ENCODE peak calls at places on chromosomes 5 and 9, in five cellular contexts. U, R, B, V and C are unnamed samples.

GRCh38 chr9:3401556-3401955 is 124.2 kb downstream of the RFX3 start:
- DNase-seq in U (peak; percentile 68), B (no peak), R (no peak), V (no peak), C (no peak)

GRCh38 chr5:39423331-39423751 is 1.4 kb downstream of the DAB2 start:
- DNase-seq in B (no peak), U (peak; percentile 56), V (no peak), R (peak; percentile 12), C (peak; percentile 75)

GRCh38 chr5:72543365-72543764 is 36.2 kb upstream of the ZNF366 start:
- DNase-seq in R (no peak), V (no peak), U (peak; percentile 91), B (no peak), C (no peak)

GRCh38 chr9:119273325-119273904 is 95.8 kb downstream of the BRINP1 start:
- DNase-seq in R (no peak), B (no peak), U (peak; percentile 37), V (no peak), C (no peak)

GRCh38 chr5:10333154-10334006 is 20.1 kb upstream of the MARCHF6 start:
- DNase-seq in B (peak; percentile 74), U (peak; percentile 46), R (no peak), V (peak; percentile 59), C (no peak)

GRCh38 chr9:121312169-121312568 is 44.2 kb downstream of the GSN start:
- DNase-seq in B (no peak), U (no peak), R (no peak), V (no peak), C (no peak)

GRCh38 chr9:18396102-18396728 is 77.7 kb upstream of the ADAMTSL1 start:
- DNase-seq in V (peak; percentile 19), U (peak; percentile 17), R (no peak), B (no peak), C (no peak)

GRCh38 chr5:139700711-139701693 is 52.9 kb downstream of the CXXC5 start:
- DNase-seq in U (no peak), R (no peak), V (no peak), B (no peak), C (peak; percentile 93)

GRCh38 chr9:83622433-83622813 is 520 bp upstream of the IDNK start:
- DNase-seq in V (no peak), R (no peak), B (no peak), U (no peak), C (no peak)

GRCh38 chr9:84781431-84781830 is 111.9 kb downstream of the NTRK2 start:
- DNase-seq in U (peak; percentile 16), B (no peak), V (peak; percentile 24), R (no peak), C (peak; percentile 3)

GRCh38 chr9:125700791-125701190 is 6.2 kb downstream of the MAPKAP1 start:
- DNase-seq in U (peak; percentile 70), V (no peak), B (no peak), R (no peak), C (no peak)

GRCh38 chr9:128683340-128684064 is 5.5 kb upstream of the SET start:
- DNase-seq in B (no peak), V (peak; percentile 44), U (peak; percentile 49), R (peak; percentile 32), C (peak; percentile 87)

GRCh38 chr9:101311759-101312420 is 72.9 kb downstream of the BAAT start:
- DNase-seq in R (peak; percentile 47), U (peak; percentile 68), B (no peak), V (peak; percentile 91), C (no peak)

GRCh38 chr5:4541334-4541733 is 598.8 kb upstream of the ADAMTS16 start:
- DNase-seq in B (no peak), U (no peak), R (no peak), V (no peak), C (no peak)

GRCh38 chr5:81409845-81410369 is 16.0 kb upstream of the ACOT12 start:
- DNase-seq in V (no peak), U (no peak), B (no peak), R (no peak), C (no peak)

GRCh38 chr9:27340876-27341540 is 44.1 kb upstream of the EQTN start:
- DNase-seq in B (no peak), V (no peak), R (no peak), U (no peak), C (no peak)

GRCh38 chr5:131570757-131571156 is 64.3 kb downstream of the RAPGEF6 start:
- DNase-seq in V (no peak), R (no peak), B (no peak), U (no peak), C (no peak)

GRCh38 chr5:127518319-127518621 is 830 bp downstream of the PRRC1 start:
- DNase-seq in B (no peak), V (no peak), R (no peak), U (peak; percentile 74), C (no peak)

GRCh38 chr9:113998114-113998513 is 80.0 kb downstream of the AMBP start:
- DNase-seq in R (peak; percentile 1), U (no peak), V (no peak), B (no peak), C (no peak)

GRCh38 chr5:73764586-73764985 is 138.6 kb downstream of the ARHGEF28 start:
- DNase-seq in V (no peak), U (peak; percentile 73), R (no peak), B (no peak), C (no peak)

GRCh38 chr9:21688108-21689102 is 114.0 kb upstream of the MTAP start:
- DNase-seq in R (no peak), V (no peak), B (peak; percentile 59), U (peak; percentile 99), C (no peak)

GRCh38 chr9:95411211-95411892 is 93.8 kb upstream of the FANCC start:
- DNase-seq in V (no peak), U (no peak), R (no peak), B (no peak), C (no peak)

GRCh38 chr5:77211691-77212047 is 1.2 kb downstream of the PDE8B start:
- DNase-seq in V (no peak), R (no peak), B (no peak), U (no peak), C (no peak)

GRCh38 chr9:135500525-135501260 is at the start of gene MRPS2:
- DNase-seq in V (peak; percentile 96), B (peak; percentile 92), U (peak; percentile 86), R (peak; percentile 87), C (peak; percentile 89)

GRCh38 chr9:35675732-35676392 is 2.1 kb downstream of the CA9 start:
- DNase-seq in U (no peak), R (peak; percentile 49), B (peak; percentile 66), V (peak; percentile 89), C (no peak)

GRCh38 chr9:1916676-1917075 is 98.5 kb upstream of the SMARCA2 start:
- DNase-seq in U (no peak), V (no peak), R (no peak), B (no peak), C (no peak)

GRCh38 chr5:145764325-145764724 is 70.8 kb downstream of the PRELID2 start:
- DNase-seq in U (peak; percentile 2), R (no peak), V (no peak), B (no peak), C (no peak)

GRCh38 chr5:177269976-177270375 is 33.5 kb downstream of the RAB24 start:
- DNase-seq in R (no peak), V (no peak), B (no peak), U (no peak), C (no peak)

GRCh38 chr9:128499920-128500319 is 4.6 kb upstream of the GLE1 start:
- DNase-seq in B (no peak), U (no peak), R (no peak), V (no peak), C (no peak)

GRCh38 chr9:129383005-129383414 is 204.9 kb upstream of the IER5L start:
- DNase-seq in V (peak; percentile 72), B (peak; percentile 83), R (peak; percentile 28), U (no peak), C (peak; percentile 81)

GRCh38 chr9:70419546-70420266 is 5.2 kb upstream of the KLF9 start:
- DNase-seq in B (peak; percentile 98), R (peak; percentile 97), U (peak; percentile 95), V (peak; percentile 69), C (peak; percentile 78)
- TF ChIP-seq CTCF in B (no peak), R (no peak), U (no peak), V (peak; percentile 12), C (no peak)

GRCh38 chr9:72315510-72316287 is 49.3 kb downstream of the ZFAND5 start:
- DNase-seq in B (peak; percentile 63), V (no peak), R (no peak), U (peak; percentile 64), C (no peak)

GRCh38 chr9:72313507-72313906 is 51.5 kb downstream of the ZFAND5 start:
- DNase-seq in V (no peak), U (no peak), B (no peak), R (no peak), C (no peak)

GRCh38 chr9:72312563-72312962 is 52.4 kb downstream of the ZFAND5 start:
- DNase-seq in R (no peak), U (no peak), V (no peak), B (no peak), C (no peak)

GRCh38 chr9:72309366-72310133 is 55.5 kb downstream of the ZFAND5 start:
- DNase-seq in V (no peak), B (no peak), U (no peak), R (no peak), C (no peak)

GRCh38 chr9:72315089-72315509 is 49.9 kb downstream of the ZFAND5 start:
- DNase-seq in B (peak; percentile 83), R (peak; percentile 58), V (peak; percentile 8), U (no peak), C (no peak)
- H3K4me3 ChIP-seq in B (peak overlapping the region; percentile 51), R (peak overlapping the region; percentile 42), V (no peak overlapping the region), U (peak overlapping the region; percentile 24), C (no peak overlapping the region)

GRCh38 chr5:143505354-143505753 is 101.9 kb upstream of the NR3C1 start:
- DNase-seq in B (no peak), R (no peak), V (no peak), U (no peak), C (no peak)

GRCh38 chr5:143511736-143512135 is 108.2 kb upstream of the NR3C1 start:
- DNase-seq in B (no peak), V (no peak), U (no peak), R (no peak), C (no peak)

GRCh38 chr5:143509758-143510221 is 106.3 kb upstream of the NR3C1 start:
- DNase-seq in U (no peak), R (no peak), B (no peak), V (no peak), C (no peak)

GRCh38 chr5:143505934-143506333 is 102.4 kb upstream of the NR3C1 start:
- DNase-seq in R (no peak), V (no peak), U (no peak), B (no peak), C (no peak)

GRCh38 chr5:143506881-143507552 is 103.5 kb upstream of the NR3C1 start:
- DNase-seq in V (no peak), B (no peak), U (peak; percentile 95), R (no peak), C (peak; percentile 24)
- TF ChIP-seq CTCF in V (peak; percentile 26), B (no peak), U (no peak), R (no peak), C (no peak)

GRCh38 chr9:123997665-123998277 is 13.8 kb upstream of the LHX2 start:
- DNase-seq in B (peak; percentile 64), U (no peak), R (peak; percentile 44), V (no peak), C (no peak)

GRCh38 chr9:123999668-124000067 is 11.9 kb upstream of the LHX2 start:
- DNase-seq in U (no peak), V (no peak), R (no peak), B (no peak), C (no peak)

GRCh38 chr9:123998278-123998925 is 13.2 kb upstream of the LHX2 start:
- DNase-seq in U (no peak), B (no peak), R (no peak), V (no peak), C (no peak)

GRCh38 chr9:124000161-124000783 is 11.3 kb upstream of the LHX2 start:
- DNase-seq in V (no peak), U (no peak), R (no peak), B (no peak), C (no peak)

GRCh38 chr9:123998970-123999621 is 12.5 kb upstream of the LHX2 start:
- DNase-seq in B (no peak), U (no peak), R (no peak), V (no peak), C (no peak)
- H3K4me3 ChIP-seq in B (peak overlapping the region; percentile 48), U (no peak overlapping the region), R (peak overlapping the region; percentile 33), V (peak overlapping the region; percentile 14), C (peak overlapping the region; percentile 30)